ENCODE peak calls at places on chromosomes 3 and 15, in seven cellular contexts. S, N, L, F, D, T and I are unnamed samples.

GRCh38 chr15:36903195-36903594 is 197.2 kb downstream of the MEIS2 start:
- DNase-seq in T (no peak), S (no peak), N (no peak), L (no peak), F (no peak), D (no peak), I (no peak)

GRCh38 chr3:127678611-127679533 is 6.1 kb downstream of the ABTB1 start:
- DNase-seq in T (no peak), F (no peak), L (peak), S (peak), N (no peak), D (peak), I (no peak)

GRCh38 chr3:123869165-123869564 is 15.0 kb downstream of the MYLK start:
- DNase-seq in T (no peak), N (no peak), S (peak), L (no peak), F (no peak), D (no peak), I (no peak)

GRCh38 chr3:153285194-153285641 is 123.2 kb downstream of the RAP2B start:
- DNase-seq in D (no peak), L (no peak), N (no peak), T (peak), S (peak), F (peak), I (peak)

GRCh38 chr3:76500746-76501275 is 539.1 kb upstream of the ROBO2 start:
- DNase-seq in T (peak), L (no peak), N (no peak), S (peak), D (no peak), F (no peak), I (peak)

GRCh38 chr3:23100106-23100505 is 103.0 kb upstream of the UBE2E2 start:
- DNase-seq in S (no peak), L (no peak), T (no peak), F (no peak), D (no peak), N (no peak), I (no peak)

GRCh38 chr3:31377045-31377642 is 155.6 kb upstream of the STT3B start:
- DNase-seq in T (peak), L (no peak), D (peak), S (peak), N (no peak), F (no peak), I (peak)

GRCh38 chr3:54988302-54989022 is 60.6 kb upstream of the LRTM1 start:
- DNase-seq in N (no peak), L (peak), F (peak), S (peak), D (no peak), T (peak), I (peak)

GRCh38 chr15:39248204-39248603 is 332.7 kb upstream of the THBS1 start:
- DNase-seq in D (no peak), N (no peak), F (no peak), S (peak), T (peak), L (no peak), I (peak)

GRCh38 chr15:34725565-34725964 is 29.2 kb downstream of the GJD2 start:
- DNase-seq in T (no peak), S (no peak), L (no peak), F (no peak), D (no peak), N (no peak), I (no peak)

GRCh38 chr3:184332370-184333090 is 4.9 kb upstream of the FAM131A start:
- DNase-seq in N (no peak), L (no peak), D (no peak), F (no peak), S (peak), T (peak), I (peak)

GRCh38 chr3:124700880-124701684 is 29.2 kb upstream of the UMPS start:
- DNase-seq in S (peak), D (no peak), F (no peak), L (no peak), T (peak), N (no peak), I (peak)

GRCh38 chr3:61030469-61031035 is 220.7 kb downstream of the FHIT start:
- DNase-seq in N (no peak), T (peak), F (no peak), S (no peak), D (no peak), L (no peak), I (no peak)

GRCh38 chr3:188433526-188433855 is 279.5 kb downstream of the LPP start:
- DNase-seq in T (no peak), N (no peak), S (no peak), L (no peak), F (no peak), D (no peak), I (no peak)

GRCh38 chr3:62027796-62028195 is 345.6 kb downstream of the FEZF2 start:
- DNase-seq in L (no peak), D (no peak), F (no peak), S (no peak), N (no peak), T (no peak), I (no peak)

GRCh38 chr3:197392961-197393360 is 94.5 kb upstream of the DLG1 start:
- DNase-seq in L (no peak), F (no peak), D (no peak), S (no peak), T (no peak), N (no peak), I (peak)

GRCh38 chr15:101320501-101321052 is 25.5 kb upstream of the SNRPA1 start:
- DNase-seq in S (peak), F (peak), N (no peak), L (peak), D (peak), T (peak), I (peak)

GRCh38 chr3:126207166-126207565 is 26.8 kb upstream of the ALDH1L1 start:
- DNase-seq in S (no peak), L (no peak), F (no peak), D (no peak), T (no peak), N (no peak), I (no peak)

GRCh38 chr3:126205717-126206655 is 25.6 kb upstream of the ALDH1L1 start:
- DNase-seq in L (no peak), D (no peak), S (no peak), T (no peak), N (no peak), F (no peak), I (peak)

GRCh38 chr3:126209741-126210140 is 29.4 kb upstream of the ALDH1L1 start:
- DNase-seq in N (no peak), S (no peak), F (no peak), T (no peak), L (no peak), D (no peak), I (no peak)

GRCh38 chr3:126208618-126209256 is 28.4 kb upstream of the ALDH1L1 start:
- DNase-seq in L (peak), F (no peak), S (peak), T (peak), D (peak), N (no peak), I (peak)

DNA sequence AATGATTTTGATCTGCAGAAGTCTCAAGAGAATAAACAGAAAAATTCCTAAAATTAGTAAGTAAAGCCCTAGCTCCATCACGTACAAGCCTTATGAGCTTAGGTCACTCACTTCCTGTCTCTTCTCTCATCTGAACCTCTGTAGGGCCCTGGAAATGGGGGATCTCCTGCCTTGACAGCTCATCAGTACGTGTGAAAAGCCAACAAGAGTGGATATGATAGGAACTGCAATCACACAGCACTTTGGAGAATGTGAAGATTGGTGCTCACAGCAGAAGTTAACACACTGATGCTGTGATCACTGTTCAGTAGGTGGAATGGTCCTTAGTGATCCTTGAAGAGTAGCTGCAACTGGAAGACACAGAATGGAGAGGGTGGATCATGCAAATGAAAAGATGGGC is 27.8 kb upstream of the ALDH1L1 start:
- DNase-seq in N (no peak), S (peak), F (no peak), D (no peak), L (no peak), T (no peak), I (peak)
- H3K4me3 ChIP-seq in N (no peak), S (no peak), F (no peak), D (no peak), L (no peak), T (no peak), I (no peak)

DNA sequence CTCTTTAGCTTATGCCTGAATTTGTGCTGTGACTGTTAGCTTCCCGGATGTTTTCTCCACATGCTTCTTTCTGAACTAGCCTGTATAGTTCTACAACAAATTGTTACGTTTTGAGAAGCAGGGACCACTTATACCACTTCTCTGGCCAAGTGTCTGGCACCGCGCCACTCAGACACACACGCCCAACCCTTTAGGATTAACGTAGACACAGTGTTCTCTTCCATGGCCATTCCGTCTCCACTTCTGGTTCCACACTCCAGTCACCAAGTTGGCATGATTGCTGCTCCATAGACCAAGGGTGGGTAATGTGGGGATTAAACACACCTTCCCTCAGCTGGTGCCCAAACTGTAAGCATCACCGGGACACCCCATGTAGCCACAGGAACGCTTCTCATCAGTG is 751 bp upstream of the TMEM108 start:
- DNase-seq in N (no peak), D (no peak), F (no peak), S (no peak), L (no peak), T (no peak), I (no peak)
- H3K4me3 ChIP-seq in N (no peak), D (peak), F (peak), S (no peak), L (peak), T (no peak), I (no peak)

DNA sequence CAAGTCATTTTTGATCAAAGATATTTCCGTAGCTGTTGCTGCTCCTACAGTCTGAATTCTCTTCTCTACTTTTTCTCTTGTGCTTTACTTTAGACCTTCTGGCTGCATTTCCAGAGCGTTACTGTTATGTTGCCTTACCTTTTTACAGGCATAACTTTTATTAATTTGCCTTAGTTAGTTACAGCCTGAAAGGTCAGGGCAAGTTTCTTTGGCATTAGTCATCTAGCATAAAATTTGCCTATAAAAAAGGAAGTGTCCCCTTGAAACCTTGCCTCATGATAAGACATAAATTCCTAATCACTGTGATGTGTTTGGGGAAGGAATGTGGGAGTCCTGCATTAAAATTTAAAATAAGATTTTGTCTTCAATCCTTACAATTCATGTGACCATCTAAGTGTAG is 618.5 kb downstream of the NR2F2 start:
- DNase-seq in S (no peak), N (no peak), D (no peak), L (no peak), F (no peak), T (no peak), I (no peak)
- H3K4me3 ChIP-seq in S (no peak), N (no peak), D (no peak), L (no peak), F (no peak), T (no peak), I (no peak)

GRCh38 chr3:133038731-133039398 is 674 bp downstream of the TMEM108 start:
- DNase-seq in F (peak), N (no peak), S (no peak), D (peak), L (peak), T (no peak), I (no peak)
- H3K4me3 ChIP-seq in F (peak), N (no peak), S (peak), D (peak), L (peak), T (peak), I (peak)

GRCh38 chr3:139694542-139694941 is 16.8 kb upstream of the NMNAT3 start:
- DNase-seq in D (no peak), T (no peak), L (no peak), S (no peak), N (no peak), F (no peak), I (no peak)

GRCh38 chr3:139695007-139695406 is 17.2 kb upstream of the NMNAT3 start:
- DNase-seq in N (no peak), T (no peak), S (no peak), L (no peak), F (no peak), D (no peak), I (no peak)

GRCh38 chr3:139691619-139692018 is 13.8 kb upstream of the NMNAT3 start:
- DNase-seq in T (no peak), L (no peak), F (peak), N (no peak), S (no peak), D (no peak), I (no peak)

DNA sequence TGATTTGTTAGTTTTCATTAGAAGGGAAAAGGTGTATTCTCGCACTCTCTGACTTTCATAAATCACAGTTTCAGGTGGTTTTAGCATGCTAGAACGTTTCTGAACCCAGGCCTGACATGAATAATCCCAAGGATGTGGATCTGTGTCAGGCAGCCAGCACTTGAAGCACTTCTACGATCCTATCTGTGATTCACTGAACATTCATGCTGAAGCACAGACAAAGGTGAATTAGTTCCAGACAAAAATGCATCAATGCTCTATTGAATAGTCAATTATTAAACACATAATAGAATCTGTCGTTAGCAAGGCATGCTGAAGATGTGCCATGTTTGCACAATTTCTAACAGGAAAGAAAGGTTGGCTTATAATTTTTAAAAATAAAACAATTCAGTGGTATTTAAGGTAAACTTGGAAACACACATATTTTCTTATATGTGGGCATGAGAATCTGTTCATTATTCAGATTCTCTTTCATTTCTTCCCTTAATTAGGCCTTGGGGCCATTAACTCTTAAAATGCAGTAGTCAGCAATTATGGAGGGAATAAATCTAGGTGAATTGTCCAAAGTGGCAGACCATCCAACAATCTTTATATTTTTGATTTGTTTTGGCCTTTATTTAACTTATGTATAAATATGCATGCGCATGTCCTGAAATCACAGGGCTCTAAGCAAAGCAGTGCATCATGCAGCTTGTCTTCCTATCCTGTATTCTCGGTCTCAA is 18.1 kb upstream of the NMNAT3 start:
- DNase-seq in N (no peak), D (no peak), T (no peak), F (peak), S (peak), L (no peak), I (no peak)
- H3K4me3 ChIP-seq in N (no peak), D (no peak), T (no peak), F (no peak), S (no peak), L (no peak), I (no peak)

DNA sequence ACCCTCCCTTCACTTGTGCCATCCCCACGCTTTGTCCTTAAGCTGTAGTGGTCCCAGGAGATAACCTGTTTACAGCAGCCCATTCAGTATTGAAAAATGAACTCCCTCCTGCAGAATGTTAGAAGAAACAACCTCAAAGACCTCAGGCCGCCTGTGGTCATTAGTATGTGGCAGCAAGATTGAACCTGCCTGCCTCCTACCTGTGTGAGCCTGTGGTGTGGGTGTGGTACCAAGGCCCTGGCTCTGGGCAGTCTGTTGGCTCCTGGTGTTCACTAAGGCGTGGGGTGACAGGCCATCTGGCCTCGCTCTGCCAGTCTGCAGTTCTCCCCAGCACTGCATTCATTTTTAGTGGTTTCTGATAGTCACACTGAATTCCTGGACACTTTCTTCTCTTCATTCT is 21.0 kb downstream of the LSM3 start:
- DNase-seq in D (no peak), T (no peak), S (peak), N (no peak), L (no peak), F (no peak), I (no peak)
- H3K4me3 ChIP-seq in D (no peak), T (no peak), S (no peak), N (no peak), L (no peak), F (no peak), I (no peak)

GRCh38 chr15:68431792-68432401 is at the start of gene ITGA11:
- DNase-seq in D (peak), N (no peak), F (peak), S (peak), T (peak), L (peak), I (peak)
- H3K4me3 ChIP-seq in D (peak), N (no peak), F (peak), S (peak), T (peak), L (peak), I (peak)

GRCh38 chr3:194315965-194316361 is 35.2 kb downstream of the CPN2 start:
- DNase-seq in T (no peak), F (no peak), S (no peak), N (no peak), L (no peak), D (no peak), I (peak)
- H3K4me3 ChIP-seq in T (no peak), F (peak), S (peak), N (no peak), L (no peak), D (peak), I (peak)